ENCODE peak calls at places on chromosomes 3 and 15, in seven cellular contexts. I, J, X, V, T, L and Y are unnamed samples.

GRCh38 chr15:72859023-72859756 is 75.6 kb upstream of the ADPGK start:
- DNase-seq in V (no peak), J (no peak), L (peak), T (no peak), X (no peak), I (no peak), Y (no peak)

GRCh38 chr3:15633766-15634588 is 32.4 kb downstream of the BTD start:
- DNase-seq in I (no peak), L (no peak), V (no peak), J (no peak), X (peak), T (peak), Y (peak)

GRCh38 chr3:50392101-50392715 is 32.9 kb upstream of the TMEM115 start:
- DNase-seq in V (no peak), J (peak), T (no peak), X (no peak), I (no peak), L (peak), Y (no peak)

GRCh38 chr3:43770426-43771103 is 79.8 kb downstream of the ABHD5 start:
- DNase-seq in L (no peak), J (peak), V (no peak), X (peak), T (peak), I (no peak), Y (peak)

GRCh38 chr3:112128843-112129727 is 4.0 kb downstream of the GCSAM start:
- DNase-seq in J (no peak), T (peak), V (peak), I (peak), X (no peak), L (no peak), Y (peak)

GRCh38 chr3:192914873-192915272 is 2.8 kb downstream of the MB21D2 start:
- DNase-seq in V (no peak), L (no peak), J (no peak), T (no peak), X (no peak), I (no peak), Y (no peak)

GRCh38 chr15:57327985-57328471 is 48.3 kb upstream of the CGNL1 start:
- DNase-seq in V (no peak), L (no peak), J (no peak), I (no peak), T (peak), X (no peak), Y (peak)

GRCh38 chr3:67484085-67484484 is 170.3 kb downstream of the SUCLG2 start:
- DNase-seq in L (no peak), T (no peak), V (no peak), X (no peak), J (no peak), I (no peak), Y (no peak)

GRCh38 chr3:20083953-20084352 is 43.7 kb downstream of the KAT2B start:
- DNase-seq in I (no peak), V (no peak), L (no peak), T (no peak), J (no peak), X (no peak), Y (no peak)

GRCh38 chr3:122714269-122714668 is 33.6 kb downstream of the PARP14 start:
- DNase-seq in V (no peak), J (no peak), X (no peak), T (no peak), I (no peak), L (no peak), Y (no peak)

GRCh38 chr3:173622156-173622555 is 224.6 kb downstream of the NLGN1 start:
- DNase-seq in I (no peak), J (no peak), L (no peak), X (no peak), V (no peak), T (no peak), Y (peak)